ENCODE peak calls at places on chromosomes 7 and 10, in ten cellular contexts. K is GM12864; Z is activated CD8-positive, alpha-beta memory T cell treated with anti-CD3 and anti-CD28 coated beads, Interleukin-2, amount 50 U/mL, for 4 hours; M is NCI-H2227 treated with DMSO at 0.1 percent for 48 hours; H is H54; D is cardiac muscle cell; B is neural crest cell; E is iPS-NIHi11; U is HL-60; J is endothelial cell of umbilical vein. T is an unnamed sample.

GRCh38 chr10:21747809-21748208 is 213.8 kb downstream of the MLLT10 start:
- DNase-seq in U (no peak), H (no peak), M (no peak), D (no peak), Z (no peak), K (no peak), J (no peak), B (no peak), E (no peak), T (no peak)

GRCh38 chr7:22157552-22157951 is 199.4 kb downstream of the RAPGEF5 start:
- DNase-seq in K (no peak), D (no peak), E (no peak), M (no peak), U (no peak), H (no peak), B (no peak), J (no peak), Z (no peak), T (no peak)

GRCh38 chr10:69842020-69842419 is 40.3 kb downstream of the COL13A1 start:
- DNase-seq in Z (no peak), J (no peak), M (no peak), E (no peak), B (no peak), D (no peak), U (no peak), H (no peak), K (no peak), T (no peak)

GRCh38 chr10:91409069-91409868 is 875 bp upstream of the HECTD2 start:
- DNase-seq in D (peak), Z (no peak), U (peak), E (peak), J (peak), B (peak), H (peak), K (peak), M (peak), T (peak)

GRCh38 chr10:126910798-126911197 is 5.6 kb downstream of the DOCK1 start:
- DNase-seq in D (no peak), J (no peak), E (no peak), H (no peak), M (no peak), U (no peak), B (no peak), K (no peak), Z (no peak), T (no peak)

GRCh38 chr10:104333728-104334373 is 4.4 kb downstream of the ITPRIP start:
- DNase-seq in U (no peak), K (no peak), E (no peak), B (no peak), Z (no peak), D (no peak), H (no peak), J (no peak), M (no peak), T (no peak)

GRCh38 chr10:110946496-110946895 is 27.1 kb downstream of the SHOC2 start:
- DNase-seq in J (no peak), B (no peak), H (no peak), U (no peak), D (no peak), M (no peak), E (no peak), K (no peak), Z (no peak), T (no peak)

GRCh38 chr10:18293536-18294510 is 153.6 kb downstream of the CACNB2 start:
- DNase-seq in B (no peak), U (no peak), J (no peak), M (no peak), H (no peak), Z (no peak), E (no peak), D (no peak), K (no peak), T (no peak)

GRCh38 chr7:143263266-143264195 is at the start of gene GSTK1:
- DNase-seq in E (peak), K (peak), Z (peak), D (peak), M (peak), H (peak), J (peak), B (peak), U (peak), T (peak)

T was measured in erythroblast.